ENCODE peak calls at places on chromosomes 3 and 15, in four cellular contexts. P is trophoblast cell, X is H9, E is IMR-90. U is an unnamed sample.

GRCh38 chr3:172305552-172305951 is 142.7 kb downstream of the GHSR start:
- DNase-seq in P (peak), X (no peak), E (peak), U (peak)

GRCh38 chr3:114310701-114311100 is 16.9 kb downstream of the TIGIT start:
- DNase-seq in P (no peak), X (no peak), E (peak), U (no peak)

GRCh38 chr3:102485701-102486100 is 50.9 kb downstream of the ZPLD1 start:
- DNase-seq in P (no peak), X (no peak), E (no peak), U (no peak)

GRCh38 chr3:172125963-172126403 is 86.6 kb downstream of the FNDC3B start:
- DNase-seq in P (peak), X (no peak), E (peak), U (peak)

GRCh38 chr3:149129326-149130123 is at the start of gene HPS3:
- DNase-seq in P (peak), X (peak), E (peak), U (peak)

GRCh38 chr3:109952924-109953323 is 615.6 kb upstream of the DPPA4 start:
- DNase-seq in P (no peak), X (no peak), E (peak), U (no peak)

GRCh38 chr3:194637066-194637465 is 3.8 kb upstream of the TMEM44 start:
- DNase-seq in P (no peak), X (no peak), E (no peak), U (no peak)

GRCh38 chr3:43362961-43363360 is 76.6 kb downstream of the SNRK start:
- DNase-seq in P (no peak), X (no peak), E (no peak), U (no peak)

GRCh38 chr15:77386626-77387025 is 33.3 kb downstream of the PEAK1 start:
- DNase-seq in P (no peak), X (no peak), E (no peak), U (no peak)

GRCh38 chr3:176663376-176663775 is 533.9 kb downstream of the TBL1XR1 start:
- DNase-seq in P (no peak), X (no peak), E (peak), U (peak)

GRCh38 chr3:72580910-72581309 is 267.3 kb downstream of the SHQ1 start:
- DNase-seq in P (no peak), X (no peak), E (no peak), U (no peak)

GRCh38 chr15:70324001-70324974 is 226.6 kb upstream of the TLE3 start:
- DNase-seq in P (peak), X (no peak), E (peak), U (no peak)

GRCh38 chr15:52331490-52332240 is 36.1 kb upstream of the MYO5C start:
- DNase-seq in P (peak), X (no peak), E (peak), U (peak)

GRCh38 chr15:80179025-80179759 is 26.4 kb downstream of the FAH start:
- DNase-seq in P (no peak), X (no peak), E (peak), U (peak)

GRCh38 chr15:80596521-80596976 is 98.6 kb upstream of the ABHD17C start:
- DNase-seq in P (no peak), X (no peak), E (peak), U (no peak)

GRCh38 chr15:57792729-57793449 is 86.4 kb downstream of the POLR2M start:
- DNase-seq in P (no peak), X (no peak), E (no peak), U (no peak)

GRCh38 chr3:27720899-27721716 is 1.0 kb downstream of the EOMES start:
- DNase-seq in P (no peak), X (peak), E (no peak), U (no peak)

GRCh38 chr3:122151480-122151879 is 32.0 kb upstream of the CASR start:
- DNase-seq in P (peak), X (no peak), E (peak), U (no peak)

GRCh38 chr3:41975421-41976103 is 13.7 kb upstream of the ULK4 start:
- DNase-seq in P (no peak), X (no peak), E (no peak), U (no peak)

GRCh38 chr15:27327467-27328045 is 356.6 kb downstream of the GABRG3 start:
- DNase-seq in P (no peak), X (no peak), E (no peak), U (no peak)

GRCh38 chr3:150521458-150521857 is 24.8 kb downstream of the SERP1 start:
- DNase-seq in P (no peak), X (no peak), E (no peak), U (no peak)

GRCh38 chr3:5295191-5295690 is 107.7 kb downstream of the EDEM1 start:
- DNase-seq in P (peak), X (no peak), E (no peak), U (no peak)

GRCh38 chr15:33112541-33113105 is 81.9 kb downstream of the FMN1 start:
- DNase-seq in P (peak), X (no peak), E (no peak), U (no peak)

GRCh38 chr3:146469206-146470017 is at the start of gene PLSCR2:
- DNase-seq in P (peak), X (peak), E (no peak), U (no peak)

GRCh38 chr3:57484563-57484962 is 59.6 kb downstream of the DNAH12 start:
- DNase-seq in P (no peak), X (no peak), E (no peak), U (no peak)

GRCh38 chr3:103056552-103056951 is 621.7 kb downstream of the ZPLD1 start:
- DNase-seq in P (no peak), X (no peak), E (no peak), U (no peak)

GRCh38 chr3:9169951-9170850 is 79.2 kb downstream of the SRGAP3 start:
- DNase-seq in P (no peak), X (no peak), E (no peak), U (no peak)

GRCh38 chr3:20400686-20401085 is 214.7 kb upstream of the SGO1 start:
- DNase-seq in P (no peak), X (no peak), E (no peak), U (no peak)

GRCh38 chr3:149011676-149012075 is 20.3 kb downstream of the GYG1 start:
- DNase-seq in P (no peak), X (no peak), E (no peak), U (no peak)

GRCh38 chr3:52503788-52504424 is 8.8 kb downstream of the STAB1 start:
- DNase-seq in P (no peak), X (no peak), E (no peak), U (no peak)

GRCh38 chr15:56984681-56985515 is 66.5 kb downstream of the TCF12 start:
- DNase-seq in P (no peak), X (no peak), E (peak), U (no peak)

GRCh38 chr15:41233367-41233771 is 2.3 kb downstream of the CHP1 start:
- DNase-seq in P (peak), X (no peak), E (peak), U (peak)

DNA sequence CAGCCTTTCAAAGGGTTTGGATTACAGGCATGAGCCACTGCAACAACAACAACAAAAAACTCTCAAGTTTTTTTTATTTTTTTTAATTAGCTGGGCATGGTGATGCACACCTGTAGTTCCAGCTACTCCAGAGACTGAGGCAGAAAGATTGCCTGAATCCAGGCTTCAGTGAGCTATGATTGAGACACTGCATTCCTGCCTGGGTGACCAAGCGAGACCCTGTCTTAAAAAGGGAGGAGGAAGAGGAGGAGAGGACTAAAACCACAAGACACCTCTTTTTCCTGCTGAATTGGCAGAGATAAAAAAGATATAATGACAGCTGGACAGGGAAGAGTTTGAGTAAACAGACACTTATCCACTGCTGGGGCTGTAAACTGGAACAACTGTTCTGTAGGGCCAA is 22.7 kb upstream of the CHRNB4 start:
- DNase-seq in P (no peak), X (no peak), E (no peak), U (no peak)
- H2AK5ac ChIP-seq in P (no peak), X (no peak), E (no peak), U (no peak)

GRCh38 chr15:100113351-100114075 is 228.3 kb downstream of the ADAMTS17 start:
- DNase-seq in P (no peak), X (no peak), E (no peak), U (no peak)
- H2AK5ac ChIP-seq in P (no peak), X (no peak), E (peak), U (no peak)

GRCh38 chr15:71515375-71516186 is 294.8 kb upstream of the NR2E3 start:
- DNase-seq in P (no peak), X (no peak), E (no peak), U (no peak)
- H2AK5ac ChIP-seq in P (no peak), X (no peak), E (no peak), U (no peak)

GRCh38 chr3:127775398-127776109 is 46.8 kb downstream of the MGLL start:
- DNase-seq in P (peak), X (no peak), E (peak), U (peak)

GRCh38 chr3:127777332-127777731 is 45.0 kb downstream of the MGLL start:
- DNase-seq in P (no peak), X (no peak), E (no peak), U (no peak)

GRCh38 chr3:127777861-127778711 is 44.2 kb downstream of the MGLL start:
- DNase-seq in P (no peak), X (no peak), E (no peak), U (no peak)

GRCh38 chr3:127774647-127775046 is 47.7 kb downstream of the MGLL start:
- DNase-seq in P (no peak), X (no peak), E (no peak), U (no peak)

DNA sequence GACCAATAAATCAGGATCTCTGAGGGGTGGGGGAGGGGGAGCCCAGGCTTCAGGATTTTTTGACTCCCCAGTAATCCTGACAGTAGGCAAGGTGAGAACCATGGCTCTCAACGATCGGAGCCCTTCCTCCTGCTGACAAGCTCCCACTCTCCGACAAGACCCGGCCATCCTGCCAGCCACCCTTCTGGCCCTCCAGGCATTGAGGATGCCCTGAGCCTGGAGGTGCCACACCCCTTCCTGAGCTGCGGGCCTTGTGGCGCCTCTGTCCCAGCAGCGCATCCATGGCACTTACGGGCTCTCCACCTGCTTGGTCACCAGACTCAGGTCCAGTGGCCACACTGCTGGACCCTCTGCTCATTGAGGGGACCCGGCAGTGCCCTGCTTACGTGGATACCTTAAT is 46.0 kb downstream of the MGLL start:
- DNase-seq in P (no peak), X (no peak), E (no peak), U (no peak)
- H2AK5ac ChIP-seq in P (no peak), X (no peak), E (peak), U (peak)

GRCh38 chr3:87209115-87209514 is 18.0 kb upstream of the CHMP2B start:
- DNase-seq in P (no peak), X (no peak), E (no peak), U (no peak)
- H2AK5ac ChIP-seq in P (no peak), X (no peak), E (no peak), U (no peak)

DNA sequence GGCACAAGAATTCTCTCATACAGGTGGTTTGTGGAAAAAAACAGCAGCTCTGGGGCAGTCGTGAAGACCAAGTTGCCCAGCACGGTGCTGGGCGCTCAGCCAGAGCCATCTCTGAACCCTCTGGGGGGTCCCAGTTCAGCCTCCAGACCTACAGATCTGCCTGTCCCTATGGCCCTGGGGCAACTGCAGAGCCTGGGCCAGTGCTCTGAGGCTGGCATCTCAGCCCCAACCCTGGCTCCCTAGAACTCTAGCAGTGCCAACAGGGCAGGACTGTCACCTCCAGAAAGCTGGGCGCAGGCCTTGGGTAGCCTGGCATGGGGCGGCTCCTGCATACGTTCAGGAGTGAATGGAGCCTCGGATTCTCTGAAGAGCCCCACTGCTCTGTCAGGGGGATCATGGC is 44.7 kb downstream of the DNAJB8 start:
- DNase-seq in P (no peak), X (no peak), E (no peak), U (no peak)
- H2AK5ac ChIP-seq in P (peak), X (no peak), E (no peak), U (no peak)

DNA sequence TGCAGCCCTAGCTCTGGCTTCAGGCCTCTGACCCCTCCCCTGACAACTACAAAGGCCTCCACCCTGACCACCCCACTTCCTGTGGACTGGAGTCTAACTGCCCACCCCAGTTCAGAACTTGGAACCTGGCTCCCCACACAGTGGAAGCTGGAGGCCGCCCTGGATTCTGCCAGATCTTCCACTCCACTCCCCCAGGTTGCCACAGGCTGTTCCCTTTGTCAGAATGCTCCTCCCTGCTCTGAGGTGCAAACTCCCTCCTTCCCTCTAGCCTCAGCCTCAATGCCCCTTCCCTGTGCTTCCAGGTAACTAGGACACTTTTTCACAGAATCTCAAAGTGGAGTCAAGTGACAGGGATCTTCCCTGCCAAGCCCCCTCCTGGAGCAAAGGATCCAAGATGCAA is 62.8 kb upstream of the TMEM115 start:
- DNase-seq in P (no peak), X (no peak), E (no peak), U (no peak)
- H2AK5ac ChIP-seq in P (no peak), X (no peak), E (no peak), U (no peak)

U was measured in mesenchymal stem cell.